ENCODE peak calls at places on chromosomes 7 and 10, in nine cellular contexts. T is K562; L is astrocyte of the cerebellum; N is fibroblast of lung; C is CD4-positive, alpha-beta T cell; F is progenitor cell of endocrine pancreas; D is OCI-LY7; M is coronary artery; S is lower lobe of right lung. P is an unnamed sample.

GRCh38 chr7:44432381-44432977 is 58.0 kb downstream of the NUDCD3 start:
- DNase-seq in S (no peak), C (no peak), D (peak; percentile 14), F (no peak), N (no peak), T (no peak), M (no peak), L (no peak), P (no peak)

GRCh38 chr10:52308251-52309031 is 5.6 kb upstream of the DKK1 start:
- DNase-seq in S (peak; percentile 59), C (no peak), M (no peak), F (peak; percentile 29), N (peak; percentile 85), D (peak; percentile 43), L (peak; percentile 54), T (no peak), P (peak; percentile 63)

GRCh38 chr10:132617781-132618052 is 80.1 kb downstream of the INPP5A start:
- DNase-seq in D (no peak), M (no peak), S (no peak), F (no peak), T (no peak), L (no peak), C (no peak), N (no peak), P (no peak)

GRCh38 chr7:22083711-22084289 is 138.1 kb upstream of the CDCA7L start:
- DNase-seq in T (no peak), S (no peak), M (no peak), F (no peak), D (no peak), C (no peak), L (no peak), N (peak; percentile 18), P (no peak)

GRCh38 chr7:106397994-106398393 is 113.2 kb upstream of the NAMPT start:
- DNase-seq in D (no peak), L (no peak), F (no peak), S (no peak), M (no peak), T (no peak), C (no peak), N (no peak), P (no peak)

GRCh38 chr7:98213296-98213873 is 2.1 kb downstream of the BHLHA15 start:
- DNase-seq in M (no peak), T (no peak), C (no peak), N (no peak), L (no peak), D (no peak), F (no peak), S (peak; percentile 30), P (no peak)

GRCh38 chr10:130769146-130770017 is 542.1 kb downstream of the TCERG1L start:
- DNase-seq in L (no peak), F (no peak), S (no peak), M (no peak), D (no peak), N (no peak), T (no peak), C (no peak), P (no peak)

GRCh38 chr10:2942937-2943336 is 124.4 kb upstream of the PFKP start:
- DNase-seq in C (no peak), N (no peak), M (no peak), D (no peak), S (no peak), F (no peak), T (no peak), L (no peak), P (no peak)

GRCh38 chr10:15877836-15878576 is 17.7 kb upstream of the MINDY3 start:
- DNase-seq in N (no peak), M (no peak), C (no peak), T (no peak), F (no peak), S (no peak), L (no peak), D (no peak), P (no peak)

GRCh38 chr7:156092307-156092706 is 280.0 kb upstream of the SHH start:
- DNase-seq in L (no peak), D (no peak), N (no peak), S (no peak), F (no peak), T (no peak), C (no peak), M (no peak), P (no peak)

GRCh38 chr7:156091515-156092080 is 279.3 kb upstream of the SHH start:
- DNase-seq in F (no peak), C (no peak), S (no peak), D (no peak), N (no peak), M (no peak), T (no peak), L (no peak), P (no peak)

GRCh38 chr7:156090988-156091387 is 278.7 kb upstream of the SHH start:
- DNase-seq in N (no peak), T (no peak), S (no peak), M (no peak), D (no peak), C (no peak), L (no peak), F (no peak), P (no peak)

GRCh38 chr7:156088115-156088514 is 275.9 kb upstream of the SHH start:
- DNase-seq in N (no peak), S (no peak), M (no peak), T (no peak), F (no peak), C (no peak), L (no peak), D (no peak), P (no peak)

DNA sequence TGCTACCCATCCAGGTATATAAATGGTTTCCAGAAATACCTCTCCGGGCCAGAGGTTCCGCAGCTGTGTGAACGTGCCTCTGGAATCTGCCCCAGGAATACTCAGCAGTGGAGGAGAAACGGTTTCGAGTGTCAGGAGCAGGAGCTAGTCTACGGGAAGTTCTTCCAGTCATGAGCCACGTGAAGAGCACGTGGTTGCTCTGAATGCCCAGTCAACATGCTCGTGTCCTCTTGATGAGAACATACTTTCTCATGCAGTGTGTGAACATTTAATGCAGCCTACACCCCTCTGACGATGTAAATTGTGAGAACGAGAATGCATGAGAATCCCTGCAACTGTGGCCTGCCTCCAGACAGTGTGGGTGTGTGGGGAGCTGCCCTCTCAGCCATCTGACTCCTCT is 277.0 kb upstream of the SHH start:
- DNase-seq in T (no peak), C (no peak), N (no peak), L (no peak), S (no peak), F (no peak), M (no peak), D (no peak), P (no peak)
- TF ChIP-seq CTCF in T (no peak), C (no peak), N (no peak), L (no peak), S (no peak), F (no peak), M (no peak), D (no peak), P (no peak)

GRCh38 chr7:1579481-1580421 is 9.9 kb upstream of the PSMG3 start:
- DNase-seq in F (peak; percentile 67), T (peak; percentile 81), S (peak; percentile 82), M (no peak), D (peak; percentile 66), L (no peak), N (peak; percentile 55), C (peak; percentile 59), P (peak; percentile 87)
- TF ChIP-seq CTCF in F (peak; percentile 86), T (peak; percentile 89), S (peak; percentile 85), M (peak; percentile 74), D (peak; percentile 86), L (peak; percentile 85), N (peak; percentile 74), C (peak; percentile 89), P (peak; percentile 55)

DNA sequence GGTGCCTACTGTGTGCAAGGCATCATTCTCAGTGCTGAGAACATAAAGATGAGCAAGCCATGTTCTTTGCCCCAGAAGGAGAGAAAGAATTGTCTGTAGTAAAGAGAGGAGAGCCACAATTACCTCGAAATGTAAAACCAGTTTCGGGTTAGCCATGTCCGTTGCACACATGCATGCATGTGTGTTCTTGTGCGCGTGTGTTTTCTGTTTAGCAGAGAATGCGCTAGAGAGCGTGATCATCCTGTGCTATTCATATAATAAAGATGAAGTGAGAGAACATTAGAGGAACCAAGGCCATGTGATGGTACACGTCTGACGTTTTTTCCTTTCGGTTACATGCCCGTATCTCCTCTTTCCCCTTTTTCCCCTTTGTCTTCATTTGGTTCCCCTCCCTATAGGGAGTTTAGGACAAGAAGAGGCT is 158.2 kb downstream of the CELF2 start:
- DNase-seq in L (no peak), N (no peak), M (no peak), S (no peak), C (no peak), F (no peak), D (no peak), T (no peak), P (no peak)
- TF ChIP-seq CTCF in L (no peak), N (no peak), M (no peak), S (no peak), C (no peak), F (no peak), D (no peak), T (no peak), P (no peak)

DNA sequence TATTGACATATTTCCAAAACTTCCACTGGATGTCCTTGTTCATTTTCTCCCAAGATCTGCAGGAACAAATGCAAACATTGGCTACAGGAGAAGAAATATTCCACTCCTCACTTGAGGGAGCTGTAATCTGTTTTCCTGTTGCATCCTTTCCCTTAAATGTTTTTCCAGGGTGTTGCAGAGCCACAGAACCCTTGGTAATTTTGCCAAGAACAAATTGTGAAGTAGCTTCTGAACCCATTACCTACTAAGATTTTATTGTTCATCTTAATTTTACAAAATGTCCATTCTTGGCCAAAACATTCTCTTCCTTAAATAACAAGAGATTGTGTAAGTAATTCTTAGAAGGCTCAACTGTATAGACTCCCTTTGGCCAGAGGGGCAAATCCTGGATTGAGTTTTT is 177.0 kb downstream of the GNAT3 start:
- DNase-seq in S (no peak), F (no peak), L (no peak), N (peak; percentile 37), M (no peak), T (no peak), D (no peak), C (no peak), P (no peak)
- TF ChIP-seq CTCF in S (no peak), F (no peak), L (no peak), N (no peak), M (no peak), T (no peak), D (no peak), C (no peak), P (no peak)

GRCh38 chr10:113711142-113711541 is 31.4 kb downstream of the CASP7 start:
- DNase-seq in D (no peak), F (no peak), N (no peak), M (no peak), T (no peak), L (no peak), C (no peak), S (no peak), P (no peak)
- TF ChIP-seq CTCF in D (no peak), F (no peak), N (no peak), M (no peak), T (no peak), L (no peak), C (no peak), S (no peak), P (no peak)

GRCh38 chr7:94509879-94510581 is 421 bp downstream of the CASD1 start:
- DNase-seq in C (peak; percentile 53), T (peak; percentile 91), L (peak; percentile 24), F (peak; percentile 54), D (peak; percentile 86), S (peak; percentile 80), N (peak; percentile 66), M (peak; percentile 81), P (peak; percentile 72)
- TF ChIP-seq CTCF in C (peak; percentile 13), T (peak; percentile 25), L (peak; percentile 26), F (peak; percentile 28), D (peak; percentile 28), S (peak; percentile 28), N (no peak), M (no peak), P (no peak)